ENCODE peak calls at places on chromosome 16, in nine cellular contexts. V is effector memory CD4-positive, alpha-beta T cell; I is HTR-8/SVneo; B is fibroblast of pulmonary artery; H is NCI-H1092 treated with DMSO at 0.1 percent for 48 hours; Q is ACHN; E is EL; T is stimulated activated CD8-positive, alpha-beta memory T cell treated with anti-CD3 and anti-CD28 coated beads, Interleukin-4, amount 100 ng/mL, for 24 hours; G is osteoblast. A is an unnamed sample.

GRCh38 chr16:3170440-3171180 is 17.4 kb upstream of the OR1F1 start:
- DNase-seq in V (no peak), I (no peak), B (no peak), H (no peak), Q (peak; percentile 47), E (no peak), T (no peak), G (peak; percentile 64), A (peak; percentile 59)

GRCh38 chr16:85767569-85767968 is 16.7 kb upstream of the C16orf74 start:
- DNase-seq in V (no peak), I (peak; percentile 95), B (peak; percentile 81), H (no peak), Q (peak; percentile 95), E (peak; percentile 93), T (no peak), G (peak; percentile 99), A (no peak)

GRCh38 chr16:61575617-61576016 is 460.6 kb downstream of the CDH8 start:
- DNase-seq in V (no peak), I (no peak), B (no peak), H (no peak), Q (no peak), E (no peak), T (no peak), G (no peak), A (no peak)

GRCh38 chr16:49460786-49461470 is 87.3 kb downstream of the C16orf78 start:
- DNase-seq in V (no peak), I (no peak), B (no peak), H (no peak), Q (no peak), E (no peak), T (no peak), G (no peak), A (no peak)

GRCh38 chr16:78915916-78916315 is 684.6 kb downstream of the MAF start:
- DNase-seq in V (no peak), I (no peak), B (no peak), H (no peak), Q (no peak), E (no peak), T (no peak), G (no peak), A (no peak)

GRCh38 chr16:80948886-80949502 is 57.7 kb downstream of the CMC2 start:
- DNase-seq in V (no peak), I (peak; percentile 47), B (peak; percentile 77), H (peak; percentile 1), Q (peak; percentile 67), E (peak; percentile 59), T (peak; percentile 25), G (no peak), A (peak; percentile 43)

GRCh38 chr16:74850027-74850426 is 75.4 kb upstream of the FA2H start:
- DNase-seq in V (no peak), I (no peak), B (no peak), H (no peak), Q (no peak), E (no peak), T (no peak), G (no peak), A (no peak)

GRCh38 chr16:86681440-86681838 is 103.1 kb downstream of the FOXL1 start:
- DNase-seq in V (no peak), I (no peak), B (peak; percentile 32), H (no peak), Q (no peak), E (peak; percentile 11), T (no peak), G (peak; percentile 87), A (no peak)

GRCh38 chr16:30437511-30438046 is 7.7 kb upstream of the DCTPP1 start:
- DNase-seq in V (no peak), I (no peak), B (no peak), H (no peak), Q (no peak), E (no peak), T (no peak), G (no peak), A (peak; percentile 78)

GRCh38 chr16:87713469-87714229 is 52.1 kb downstream of the KLHDC4 start:
- DNase-seq in V (no peak), I (no peak), B (no peak), H (no peak), Q (no peak), E (no peak), T (peak; percentile 38), G (no peak), A (no peak)

GRCh38 chr16:87729266-87729954 is 36.4 kb downstream of the KLHDC4 start:
- DNase-seq in V (no peak), I (no peak), B (no peak), H (no peak), Q (no peak), E (no peak), T (no peak), G (peak; percentile 60), A (no peak)

GRCh38 chr16:31453255-31454204 is 5.8 kb upstream of the ARMC5 start:
- DNase-seq in V (no peak), I (no peak), B (peak; percentile 65), H (no peak), Q (peak; percentile 32), E (peak; percentile 59), T (no peak), G (peak; percentile 39), A (no peak)

GRCh38 chr16:12794486-12795399 is 8.9 kb downstream of the CPPED1 start:
- DNase-seq in V (no peak), I (no peak), B (peak; percentile 40), H (no peak), Q (no peak), E (no peak), T (no peak), G (peak; percentile 29), A (no peak)

GRCh38 chr16:49431040-49431439 is 57.4 kb downstream of the C16orf78 start:
- DNase-seq in V (no peak), I (no peak), B (no peak), H (no peak), Q (no peak), E (no peak), T (no peak), G (no peak), A (no peak)

A was measured in NCI-H69.